ENCODE peak calls at places on chromosome 1, in ten cellular contexts. J, Y, A, G, N, I, F, X, B and O are unnamed samples.

GRCh38 chr1:34686531-34686930 is 68.3 kb upstream of the GJB5 start:
- DNase-seq in J (peak; percentile 72), Y (no peak), A (no peak), G (no peak), N (no peak), I (no peak), F (no peak), X (no peak), B (no peak), O (no peak)

GRCh38 chr1:206050655-206051235 is 2.2 kb upstream of the RHEX start:
- DNase-seq in J (no peak), Y (peak; percentile 13), A (no peak), G (no peak), N (peak; percentile 30), I (no peak), F (no peak), X (peak; percentile 67), B (no peak), O (no peak)

GRCh38 chr1:206572835-206573771 is 39.2 kb downstream of the EIF2D start:
- DNase-seq in J (no peak), Y (no peak), A (no peak), G (no peak), N (no peak), I (no peak), F (no peak), X (no peak), B (no peak), O (no peak)

GRCh38 chr1:233707153-233707905 is 93.4 kb downstream of the KCNK1 start:
- DNase-seq in J (no peak), Y (no peak), A (no peak), G (peak; percentile 90), N (no peak), I (no peak), F (no peak), X (peak; percentile 89), B (peak; percentile 27), O (no peak)

GRCh38 chr1:39822146-39822545 is 33.5 kb upstream of the BMP8B start:
- DNase-seq in J (no peak), Y (no peak), A (no peak), G (no peak), N (no peak), I (no peak), F (no peak), X (no peak), B (no peak), O (no peak)

GRCh38 chr1:7047866-7048265 is 262.6 kb downstream of the CAMTA1 start:
- DNase-seq in J (no peak), Y (no peak), A (no peak), G (no peak), N (no peak), I (no peak), F (no peak), X (no peak), B (no peak), O (no peak)

GRCh38 chr1:107138767-107139445 is 1.9 kb upstream of the NTNG1 start:
- DNase-seq in J (no peak), Y (no peak), A (no peak), G (no peak), N (peak; percentile 5), I (no peak), F (no peak), X (peak; percentile 72), B (no peak), O (no peak)

GRCh38 chr1:235864965-235865525 is 1.7 kb downstream of the LYST start:
- DNase-seq in J (no peak), Y (no peak), A (no peak), G (no peak), N (no peak), I (no peak), F (no peak), X (no peak), B (no peak), O (no peak)

GRCh38 chr1:72202761-72203160 is 79.6 kb downstream of the NEGR1 start:
- DNase-seq in J (no peak), Y (no peak), A (no peak), G (no peak), N (no peak), I (no peak), F (no peak), X (no peak), B (no peak), O (no peak)